ENCODE peak calls at places on chromosomes 11 and 22, in four cellular contexts. One of them, this sample, is unnamed.

GRCh38 chr11:29208117-29208516 is 808.7 kb downstream of the KCNA4 start:
- DNase-seq in AG04450: no peak
- DNase-seq in naive thymus-derived CD8-positive, alpha-beta T cell: no peak
- DNase-seq in hypothalamus: no peak
- DNase-seq in this sample: no peak

GRCh38 chr22:30308518-30309230 is 18.1 kb downstream of the TBC1D10A start:
- DNase-seq in AG04450: no peak
- DNase-seq in naive thymus-derived CD8-positive, alpha-beta T cell: no peak
- DNase-seq in hypothalamus: no peak
- DNase-seq in this sample: no peak

GRCh38 chr11:10654211-10655150 is 39.1 kb downstream of the IRAG1 start:
- DNase-seq in AG04450: no peak
- DNase-seq in naive thymus-derived CD8-positive, alpha-beta T cell: no peak
- DNase-seq in hypothalamus: peak
- DNase-seq in this sample: no peak

GRCh38 chr11:124745835-124746620 is 6.0 kb downstream of the VSIG2 start:
- DNase-seq in AG04450: no peak
- DNase-seq in naive thymus-derived CD8-positive, alpha-beta T cell: no peak
- DNase-seq in hypothalamus: no peak
- DNase-seq in this sample: no peak

GRCh38 chr11:19679952-19680823 is 32.4 kb upstream of the NAV2 start:
- DNase-seq in AG04450: peak
- DNase-seq in naive thymus-derived CD8-positive, alpha-beta T cell: no peak
- DNase-seq in hypothalamus: peak
- DNase-seq in this sample: peak

GRCh38 chr11:43583548-43583947 is 97.0 kb upstream of the HSD17B12 start:
- DNase-seq in AG04450: no peak
- DNase-seq in naive thymus-derived CD8-positive, alpha-beta T cell: no peak
- DNase-seq in hypothalamus: no peak
- DNase-seq in this sample: no peak

GRCh38 chr11:100573911-100574513 is 113.1 kb upstream of the ARHGAP42 start:
- DNase-seq in AG04450: no peak
- DNase-seq in naive thymus-derived CD8-positive, alpha-beta T cell: no peak
- DNase-seq in hypothalamus: no peak
- DNase-seq in this sample: no peak

GRCh38 chr22:22094514-22094913 is 111.9 kb upstream of the TOP3B start:
- DNase-seq in AG04450: no peak
- DNase-seq in naive thymus-derived CD8-positive, alpha-beta T cell: no peak
- DNase-seq in hypothalamus: no peak
- DNase-seq in this sample: no peak

GRCh38 chr11:6604081-6604626 is 580 bp downstream of the ILK start:
- DNase-seq in AG04450: no peak
- DNase-seq in naive thymus-derived CD8-positive, alpha-beta T cell: peak
- DNase-seq in hypothalamus: peak
- DNase-seq in this sample: peak

GRCh38 chr11:120210651-120211521 is at the start of gene OAF:
- DNase-seq in AG04450: peak
- DNase-seq in naive thymus-derived CD8-positive, alpha-beta T cell: peak
- DNase-seq in hypothalamus: peak
- DNase-seq in this sample: peak

GRCh38 chr22:35479359-35479758 is 61.3 kb upstream of the RASD2 start:
- DNase-seq in AG04450: no peak
- DNase-seq in naive thymus-derived CD8-positive, alpha-beta T cell: no peak
- DNase-seq in hypothalamus: no peak
- DNase-seq in this sample: no peak

GRCh38 chr22:44094751-44095302 is 70.7 kb downstream of the PARVB start:
- DNase-seq in AG04450: no peak
- DNase-seq in naive thymus-derived CD8-positive, alpha-beta T cell: no peak
- DNase-seq in hypothalamus: no peak
- DNase-seq in this sample: peak

GRCh38 chr11:111440416-111441205 is 61.5 kb upstream of the POU2AF1 start:
- DNase-seq in AG04450: no peak
- DNase-seq in naive thymus-derived CD8-positive, alpha-beta T cell: no peak
- DNase-seq in hypothalamus: no peak
- DNase-seq in this sample: peak

This sample was measured in posterior cingulate gyrus.